ENCODE peak calls at places on chromosomes 11 and 22, in four cellular contexts. S, Y, M and I are unnamed samples.
A peak's percentile ranks its signal among the peaks of the same experiment; 100 is the strongest.

GRCh38 chr11:57359896-57360690 is 20.9 kb downstream of the PRG3 start:
- DNase-seq in S (no peak), Y (no peak), M (no peak), I (no peak)

GRCh38 chr11:78313181-78313788 is 104.3 kb downstream of the GAB2 start:
- DNase-seq in S (no peak), Y (no peak), M (peak; percentile 79), I (no peak)

GRCh38 chr11:102026975-102027374 is 20.3 kb upstream of the CFAP300 start:
- DNase-seq in S (no peak), Y (no peak), M (no peak), I (no peak)

GRCh38 chr11:73281796-73282660 is 9.9 kb downstream of the P2RY6 start:
- DNase-seq in S (no peak), Y (no peak), M (no peak), I (no peak)

GRCh38 chr11:2837096-2837601 is 48.4 kb downstream of the CDKN1C start:
- DNase-seq in S (no peak), Y (peak; percentile 87), M (peak; percentile 11), I (no peak)

GRCh38 chr11:47523491-47524199 is 29.3 kb downstream of the CELF1 start:
- DNase-seq in S (peak; percentile 61), Y (no peak), M (peak; percentile 87), I (no peak)

GRCh38 chr11:112113539-112114457 is 27.1 kb downstream of the SDHD start:
- DNase-seq in S (no peak), Y (peak; percentile 58), M (peak; percentile 69), I (no peak)

GRCh38 chr11:106152013-106152412 is 74.6 kb downstream of the AASDHPPT start:
- DNase-seq in S (no peak), Y (no peak), M (peak; percentile 17), I (no peak)

GRCh38 chr11:83193315-83194283 is at the start of gene ANKRD42:
- DNase-seq in S (peak; percentile 93), Y (peak; percentile 97), M (peak; percentile 96), I (peak; percentile 96)
- TF ChIP-seq CTCF in S (no peak), Y (no peak), M (no peak), I (peak; percentile 17)

DNA sequence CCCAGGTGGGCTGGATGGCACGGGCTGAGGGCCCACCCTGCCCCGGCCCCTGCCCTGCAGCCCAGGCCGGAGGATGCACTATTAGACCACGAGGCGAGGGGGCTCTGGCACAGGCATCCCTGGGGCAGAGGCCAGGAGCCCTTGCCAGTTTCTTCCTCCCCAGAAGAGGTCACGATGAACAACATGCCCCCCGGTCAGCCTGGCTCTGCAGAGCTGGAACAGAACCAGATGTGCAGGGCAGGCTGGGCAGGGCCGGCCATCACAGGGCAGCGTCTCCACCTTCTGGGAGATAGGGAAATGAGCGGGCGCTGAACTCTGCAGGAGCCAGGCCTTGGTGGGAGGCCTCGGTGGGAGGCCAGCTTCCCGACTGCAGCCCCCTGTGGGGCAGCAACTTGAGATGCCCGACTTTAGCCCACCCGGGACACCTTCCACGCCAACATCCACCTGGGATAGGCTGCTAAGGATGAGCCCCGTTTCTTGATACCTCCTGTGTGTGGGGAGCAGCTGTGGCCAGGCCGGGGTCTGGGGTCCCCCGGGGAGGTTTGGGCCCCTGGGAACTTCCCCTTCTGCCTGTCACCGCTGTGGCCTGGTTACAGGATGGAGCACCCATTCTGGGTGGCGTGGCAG is 21.8 kb upstream of the GNB1L start:
- DNase-seq in S (peak; percentile 38), Y (no peak), M (no peak), I (peak; percentile 77)
- TF ChIP-seq CTCF in S (no peak), Y (no peak), M (no peak), I (peak; percentile 9)

GRCh38 chr22:19350476-19350859 is 58.9 kb upstream of the CLTCL1 start:
- DNase-seq in S (no peak), Y (no peak), M (no peak), I (no peak)

GRCh38 chr22:19350947-19351346 is 59.4 kb upstream of the CLTCL1 start:
- DNase-seq in S (no peak), Y (no peak), M (no peak), I (no peak)

GRCh38 chr22:19352217-19352616 is 60.7 kb upstream of the CLTCL1 start:
- DNase-seq in S (no peak), Y (no peak), M (no peak), I (no peak)

GRCh38 chr22:19352766-19353165 is 61.2 kb upstream of the CLTCL1 start:
- DNase-seq in S (no peak), Y (no peak), M (no peak), I (no peak)

DNA sequence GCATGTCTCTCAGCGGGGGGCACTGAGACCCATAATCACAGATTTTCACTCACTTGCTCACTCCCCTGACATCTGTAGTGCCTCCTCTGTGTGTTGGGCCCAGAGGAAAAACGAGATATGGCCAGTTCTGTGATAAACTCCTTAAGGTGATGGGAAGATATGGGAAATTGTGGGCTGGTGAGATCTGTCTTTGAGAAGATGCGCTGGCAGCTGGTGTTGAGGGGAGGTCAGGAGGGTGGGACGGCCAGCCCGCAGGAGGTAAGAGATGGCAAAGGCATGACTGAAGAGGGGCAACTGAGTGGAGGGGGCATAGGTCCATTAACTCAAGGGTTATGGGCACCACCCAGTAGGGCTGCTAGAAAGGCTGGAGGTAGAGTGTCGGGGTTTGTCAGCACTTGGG is 60.1 kb upstream of the CLTCL1 start:
- DNase-seq in S (no peak), Y (no peak), M (no peak), I (no peak)
- TF ChIP-seq CTCF in S (no peak), Y (no peak), M (no peak), I (no peak)

GRCh38 chr11:22730319-22730718 is 63.9 kb downstream of the GAS2 start:
- DNase-seq in S (no peak), Y (peak; percentile 11), M (peak; percentile 1), I (no peak)
- TF ChIP-seq CTCF in S (no peak), Y (no peak), M (no peak), I (peak; percentile 73)

GRCh38 chr22:24208012-24208749 is 26.9 kb downstream of the SUSD2 start:
- DNase-seq in S (peak; percentile 78), Y (no peak), M (peak; percentile 98), I (no peak)

GRCh38 chr22:24207264-24208011 is 26.2 kb downstream of the SUSD2 start:
- DNase-seq in S (no peak), Y (no peak), M (no peak), I (no peak)

GRCh38 chr22:24201681-24202590 is 20.6 kb downstream of the SUSD2 start:
- DNase-seq in S (no peak), Y (no peak), M (peak; percentile 35), I (peak; percentile 46)

GRCh38 chr22:24209016-24209415 is 27.7 kb downstream of the SUSD2 start:
- DNase-seq in S (no peak), Y (no peak), M (peak; percentile 16), I (no peak)

GRCh38 chr22:24205438-24206189 is 24.3 kb downstream of the SUSD2 start:
- DNase-seq in S (no peak), Y (no peak), M (no peak), I (no peak)
- TF ChIP-seq CTCF in S (no peak), Y (no peak), M (no peak), I (no peak)

GRCh38 chr11:104999716-105000115 is 23.3 kb downstream of the CASP5 start:
- DNase-seq in S (no peak), Y (no peak), M (peak; percentile 3), I (no peak)

GRCh38 chr11:105004021-105004420 is 18.9 kb downstream of the CASP5 start:
- DNase-seq in S (no peak), Y (no peak), M (no peak), I (no peak)

GRCh38 chr11:105000167-105000566 is 22.8 kb downstream of the CASP5 start:
- DNase-seq in S (no peak), Y (peak; percentile 9), M (no peak), I (no peak)

GRCh38 chr11:105003151-105003550 is 19.8 kb downstream of the CASP5 start:
- DNase-seq in S (no peak), Y (no peak), M (no peak), I (no peak)

GRCh38 chr11:105000797-105001196 is 22.2 kb downstream of the CASP5 start:
- DNase-seq in S (no peak), Y (peak; percentile 33), M (no peak), I (no peak)
- TF ChIP-seq CTCF in S (peak; percentile 67), Y (peak; percentile 77), M (peak; percentile 21), I (peak; percentile 63)

DNA sequence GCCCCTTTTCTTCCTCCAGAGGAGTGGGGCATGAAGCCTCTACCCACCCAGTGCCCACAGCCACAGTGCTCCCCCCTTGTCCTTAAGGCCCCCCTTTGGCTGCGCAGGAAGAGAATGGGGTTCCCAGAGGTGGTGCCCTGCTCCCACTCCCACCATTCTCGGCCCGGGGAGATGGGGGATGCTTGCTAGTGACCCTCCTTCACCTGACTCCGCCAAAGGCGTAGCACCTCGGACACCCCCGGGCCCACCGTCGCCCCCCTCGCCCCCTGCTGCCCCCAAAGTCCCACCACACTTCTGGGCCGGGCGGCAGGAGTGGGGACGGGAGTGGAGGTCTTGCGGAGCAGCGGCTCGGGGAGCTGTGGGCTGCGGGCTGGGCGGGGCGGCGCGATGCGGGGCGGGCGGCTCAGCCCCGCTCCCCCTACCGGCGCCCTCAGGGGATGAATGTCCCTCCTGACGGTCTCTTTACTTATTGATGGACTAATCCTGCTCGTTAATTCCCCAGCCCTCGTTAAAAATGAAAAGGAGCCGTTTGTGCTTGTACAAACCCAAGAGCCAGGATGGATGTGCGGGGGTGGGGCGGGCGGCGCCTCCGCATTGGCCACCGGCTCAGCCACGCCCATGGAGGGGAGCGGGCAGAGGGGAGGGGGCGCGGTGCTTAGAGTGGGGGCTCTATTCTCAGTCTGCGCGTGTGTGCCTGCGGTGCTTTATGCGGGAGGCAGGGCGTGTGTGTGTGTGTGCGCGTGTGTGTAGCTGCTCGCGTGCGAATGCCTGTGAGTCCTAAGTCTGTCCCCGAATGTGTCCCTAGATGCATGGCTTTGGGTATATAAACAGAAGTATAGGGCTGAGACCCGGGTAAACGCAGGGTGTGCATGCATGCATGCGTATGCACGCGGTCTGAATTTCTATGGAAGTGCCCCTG is 25.6 kb downstream of the SYT7 start:
- DNase-seq in S (no peak), Y (peak; percentile 88), M (no peak), I (no peak)
- TF ChIP-seq CTCF in S (no peak), Y (peak; percentile 65), M (peak; percentile 25), I (peak; percentile 64)

GRCh38 chr22:26796785-26797184 is 139.4 kb downstream of the MIAT start:
- DNase-seq in S (no peak), Y (no peak), M (no peak), I (no peak)

GRCh38 chr22:26800858-26801257 is 143.5 kb downstream of the MIAT start:
- DNase-seq in S (no peak), Y (peak; percentile 88), M (peak; percentile 76), I (no peak)

GRCh38 chr22:26798433-26799065 is 141.2 kb downstream of the MIAT start:
- DNase-seq in S (no peak), Y (no peak), M (no peak), I (no peak)

GRCh38 chr22:26801449-26801848 is 144.1 kb downstream of the MIAT start:
- DNase-seq in S (no peak), Y (no peak), M (no peak), I (no peak)

GRCh38 chr22:26797910-26798309 is 140.5 kb downstream of the MIAT start:
- DNase-seq in S (no peak), Y (peak; percentile 36), M (no peak), I (no peak)
- TF ChIP-seq CTCF in S (no peak), Y (peak; percentile 41), M (no peak), I (peak; percentile 34)

GRCh38 chr11:14253437-14253836 is 105.5 kb downstream of the RRAS2 start:
- DNase-seq in S (no peak), Y (no peak), M (no peak), I (no peak)
- TF ChIP-seq CTCF in S (no peak), Y (no peak), M (no peak), I (no peak)